ENCODE peak calls at places on chromosomes 1 and 21, in nine cellular contexts. S is pancreas; K is stimulated activated CD4-positive, alpha-beta T cell treated with anti-CD3 and anti-CD28 coated beads, Interleukin-1b, Interleukin-23, amount 100 ng/mL, for 24 hours; W is stimulated activated naive CD8-positive, alpha-beta T cell treated with anti-CD3 and anti-CD28 coated beads, Interleukin-15, Interleukin-2, amounts not matched to agents 100 U/mL and 50 U/mL, for 24 hours; Q is AG10803; C is H9; P is activated CD8-positive, alpha-beta memory T cell treated with anti-CD3 and anti-CD28 coated beads, Interleukin-2, amount 10 ng/mL, durations not matched to agents 7 days and 5 days; O is stimulated activated effector memory CD8-positive, alpha-beta T cell treated with anti-CD3 and anti-CD28 coated beads, Interleukin-12 subunit alpha, Interleukin-12 subunit beta, amount 100 ng/mL, for 72 hours; D is activated CD4-positive, alpha-beta T cell treated with anti-CD3 and anti-CD28 coated beads, Interleukin-2, amount 50 U/mL, for 24 hours. X is an unnamed sample.
A peak's percentile ranks its signal among the peaks of the same experiment; 100 is the strongest.

GRCh38 chr1:10451286-10451685 is 1.5 kb downstream of the CORT start:
- DNase-seq in S (no peak), K (no peak), W (no peak), Q (peak; percentile 79), C (no peak), P (no peak), O (no peak), D (no peak), X (no peak)

GRCh38 chr1:156929596-156930238 is 9.3 kb downstream of the LRRC71 start:
- DNase-seq in S (peak; percentile 34), K (no peak), W (no peak), Q (no peak), C (no peak), P (no peak), O (no peak), D (no peak), X (no peak)

GRCh38 chr1:215891266-215891665 is 324.2 kb downstream of the KCTD3 start:
- DNase-seq in S (no peak), K (no peak), W (no peak), Q (no peak), C (no peak), P (no peak), O (no peak), D (no peak), X (no peak)

GRCh38 chr1:224548676-224549075 is 67.4 kb upstream of the CNIH3 start:
- DNase-seq in S (no peak), K (no peak), W (no peak), Q (no peak), C (no peak), P (no peak), O (no peak), D (no peak), X (no peak)

GRCh38 chr1:60970081-60970509 is 112.3 kb upstream of the NFIA start:
- DNase-seq in S (no peak), K (no peak), W (no peak), Q (peak; percentile 33), C (no peak), P (no peak), O (no peak), D (no peak), X (no peak)

GRCh38 chr1:4166711-4167110 is 266.6 kb upstream of the C1orf174 start:
- DNase-seq in S (no peak), K (no peak), W (no peak), Q (no peak), C (no peak), P (no peak), O (no peak), D (no peak), X (no peak)

GRCh38 chr1:181089777-181090505 is 1.4 kb downstream of the IER5 start:
- DNase-seq in S (peak; percentile 82), K (peak; percentile 67), W (peak; percentile 81), Q (peak; percentile 67), C (peak; percentile 52), P (peak; percentile 85), O (peak; percentile 86), D (peak; percentile 45), X (peak; percentile 72)

GRCh38 chr1:184747089-184747955 is 7.3 kb downstream of the EDEM3 start:
- DNase-seq in S (no peak), K (no peak), W (no peak), Q (no peak), C (no peak), P (no peak), O (no peak), D (no peak), X (no peak)

GRCh38 chr1:71364236-71364635 is 283.4 kb upstream of the ZRANB2 start:
- DNase-seq in S (no peak), K (no peak), W (no peak), Q (peak; percentile 38), C (no peak), P (no peak), O (no peak), D (no peak), X (no peak)

GRCh38 chr1:162849711-162850110 is 11.3 kb downstream of the CCDC190 start:
- DNase-seq in S (no peak), K (no peak), W (no peak), Q (no peak), C (no peak), P (no peak), O (no peak), D (no peak), X (no peak)

GRCh38 chr1:222288056-222288455 is 259.8 kb downstream of the HHIPL2 start:
- DNase-seq in S (no peak), K (no peak), W (no peak), Q (no peak), C (no peak), P (no peak), O (no peak), D (no peak), X (no peak)

GRCh38 chr1:37932759-37933158 is 14.1 kb downstream of the INPP5B start:
- DNase-seq in S (no peak), K (no peak), W (no peak), Q (peak; percentile 38), C (no peak), P (no peak), O (no peak), D (no peak), X (no peak)

GRCh38 chr1:53860967-53861411 is 22.9 kb upstream of the NDC1 start:
- DNase-seq in S (no peak), K (peak; percentile 16), W (peak; percentile 47), Q (peak; percentile 54), C (peak; percentile 64), P (peak; percentile 55), O (peak; percentile 56), D (no peak), X (no peak)

GRCh38 chr1:168004531-168004930 is 67.7 kb upstream of the MPC2 start:
- DNase-seq in S (no peak), K (no peak), W (no peak), Q (no peak), C (no peak), P (no peak), O (no peak), D (no peak), X (no peak)

GRCh38 chr21:35127851-35128250 is 78.7 kb upstream of the RUNX1 start:
- DNase-seq in S (no peak), K (no peak), W (no peak), Q (peak; percentile 66), C (no peak), P (no peak), O (no peak), D (no peak), X (no peak)

GRCh38 chr1:25111706-25112105 is 120.6 kb downstream of the SYF2 start:
- DNase-seq in S (no peak), K (no peak), W (no peak), Q (peak; percentile 35), C (no peak), P (no peak), O (no peak), D (no peak), X (no peak)